ENCODE peak calls at places on chromosomes 13 and 19, in six cellular contexts. One of them, this sample, is unnamed.

GRCh38 chr19:55578761-55579747 is 1.6 kb downstream of the ZNF579 start:
- DNase-seq in HepG2: no peak
- DNase-seq in HCT116: no peak
- DNase-seq in GM12878: no peak
- DNase-seq in WTC11: no peak
- DNase-seq in K562: no peak
- DNase-seq in this sample: no peak

GRCh38 chr13:19845758-19846157 is 17.7 kb downstream of the ZMYM5 start:
- DNase-seq in HepG2: peak
- DNase-seq in HCT116: peak
- DNase-seq in GM12878: no peak
- DNase-seq in WTC11: no peak
- DNase-seq in K562: peak
- DNase-seq in this sample: no peak

GRCh38 chr19:41443813-41444455 is 978 bp downstream of the ERICH4 start:
- DNase-seq in HepG2: no peak
- DNase-seq in HCT116: no peak
- DNase-seq in GM12878: no peak
- DNase-seq in WTC11: no peak
- DNase-seq in K562: peak
- DNase-seq in this sample: no peak

GRCh38 chr13:107079423-107080099 is 511.6 kb upstream of the ARGLU1 start:
- DNase-seq in HepG2: no peak
- DNase-seq in HCT116: no peak
- DNase-seq in GM12878: no peak
- DNase-seq in WTC11: no peak
- DNase-seq in K562: no peak
- DNase-seq in this sample: no peak

GRCh38 chr13:59607780-59608233 is 555.9 kb downstream of the DIAPH3 start:
- DNase-seq in HepG2: no peak
- DNase-seq in HCT116: no peak
- DNase-seq in GM12878: no peak
- DNase-seq in WTC11: no peak
- DNase-seq in K562: no peak
- DNase-seq in this sample: no peak

GRCh38 chr13:23462815-23463559 is 29.5 kb upstream of the SACS start:
- DNase-seq in HepG2: no peak
- DNase-seq in HCT116: no peak
- DNase-seq in GM12878: no peak
- DNase-seq in WTC11: no peak
- DNase-seq in K562: no peak
- DNase-seq in this sample: no peak

GRCh38 chr19:50537306-50537685 is 23.6 kb upstream of the ASPDH start:
- DNase-seq in HepG2: no peak
- DNase-seq in HCT116: no peak
- DNase-seq in GM12878: no peak
- DNase-seq in WTC11: no peak
- DNase-seq in K562: no peak
- DNase-seq in this sample: no peak

GRCh38 chr19:54209058-54209747 is 8.5 kb downstream of the RPS9 start:
- DNase-seq in HepG2: no peak
- DNase-seq in HCT116: no peak
- DNase-seq in GM12878: no peak
- DNase-seq in WTC11: peak
- DNase-seq in K562: no peak
- DNase-seq in this sample: no peak

GRCh38 chr13:19345158-19345557 is 163.5 kb upstream of the TUBA3C start:
- DNase-seq in HepG2: no peak
- DNase-seq in HCT116: no peak
- DNase-seq in GM12878: no peak
- DNase-seq in WTC11: no peak
- DNase-seq in K562: no peak
- DNase-seq in this sample: no peak

GRCh38 chr19:41707871-41708371 is 505 bp upstream of the CEACAM5 start:
- DNase-seq in HepG2: no peak
- DNase-seq in HCT116: no peak
- DNase-seq in GM12878: no peak
- DNase-seq in WTC11: peak
- DNase-seq in K562: no peak
- DNase-seq in this sample: no peak

GRCh38 chr19:5147971-5148793 is 179.3 kb downstream of the KDM4B start:
- DNase-seq in HepG2: no peak
- DNase-seq in HCT116: no peak
- DNase-seq in GM12878: no peak
- DNase-seq in WTC11: peak
- DNase-seq in K562: no peak
- DNase-seq in this sample: no peak

GRCh38 chr13:45623516-45624090 is 8.1 kb upstream of the ERICH6B start:
- DNase-seq in HepG2: peak
- DNase-seq in HCT116: peak
- DNase-seq in GM12878: peak
- DNase-seq in WTC11: no peak
- DNase-seq in K562: peak
- DNase-seq in this sample: no peak

GRCh38 chr13:59679239-59679638 is 484.5 kb downstream of the DIAPH3 start:
- DNase-seq in HepG2: no peak
- DNase-seq in HCT116: no peak
- DNase-seq in GM12878: no peak
- DNase-seq in WTC11: no peak
- DNase-seq in K562: no peak
- DNase-seq in this sample: no peak

GRCh38 chr19:55158848-55159793 is 1.6 kb upstream of the TNNI3 start:
- DNase-seq in HepG2: no peak
- DNase-seq in HCT116: no peak
- DNase-seq in GM12878: no peak
- DNase-seq in WTC11: peak
- DNase-seq in K562: peak
- DNase-seq in this sample: no peak

GRCh38 chr13:81171065-81171647 is 830.2 kb upstream of the SPRY2 start:
- DNase-seq in HepG2: peak
- DNase-seq in HCT116: peak
- DNase-seq in GM12878: no peak
- DNase-seq in WTC11: no peak
- DNase-seq in K562: peak
- DNase-seq in this sample: no peak

GRCh38 chr13:83019986-83020385 is 862.3 kb downstream of the SLITRK1 start:
- DNase-seq in HepG2: no peak
- DNase-seq in HCT116: no peak
- DNase-seq in GM12878: no peak
- DNase-seq in WTC11: no peak
- DNase-seq in K562: no peak
- DNase-seq in this sample: no peak

GRCh38 chr13:111621164-111621563 is 300.7 kb downstream of the TEX29 start:
- DNase-seq in HepG2: no peak
- DNase-seq in HCT116: no peak
- DNase-seq in GM12878: no peak
- DNase-seq in WTC11: no peak
- DNase-seq in K562: no peak
- DNase-seq in this sample: no peak

GRCh38 chr19:35139618-35139943 is 957 bp downstream of the FXYD1 start:
- DNase-seq in HepG2: no peak
- DNase-seq in HCT116: no peak
- DNase-seq in GM12878: no peak
- DNase-seq in WTC11: no peak
- DNase-seq in K562: no peak
- DNase-seq in this sample: no peak

GRCh38 chr13:110428281-110428680 is 121.2 kb downstream of the COL4A2 start:
- DNase-seq in HepG2: no peak
- DNase-seq in HCT116: no peak
- DNase-seq in GM12878: no peak
- DNase-seq in WTC11: no peak
- DNase-seq in K562: peak
- DNase-seq in this sample: no peak

GRCh38 chr13:97017322-97017721 is 23.0 kb upstream of the OXGR1 start:
- DNase-seq in HepG2: no peak
- DNase-seq in HCT116: no peak
- DNase-seq in GM12878: no peak
- DNase-seq in WTC11: no peak
- DNase-seq in K562: no peak
- DNase-seq in this sample: no peak

GRCh38 chr13:105340061-105340606 is 1195.3 kb downstream of the EFNB2 start:
- DNase-seq in HepG2: no peak
- DNase-seq in HCT116: no peak
- DNase-seq in GM12878: no peak
- DNase-seq in WTC11: no peak
- DNase-seq in K562: no peak
- DNase-seq in this sample: no peak

GRCh38 chr13:105334211-105334610 is 1201.3 kb downstream of the EFNB2 start:
- DNase-seq in HepG2: no peak
- DNase-seq in HCT116: no peak
- DNase-seq in GM12878: no peak
- DNase-seq in WTC11: no peak
- DNase-seq in K562: no peak
- DNase-seq in this sample: no peak

GRCh38 chr13:105338773-105339172 is 1196.7 kb downstream of the EFNB2 start:
- DNase-seq in HepG2: no peak
- DNase-seq in HCT116: no peak
- DNase-seq in GM12878: no peak
- DNase-seq in WTC11: no peak
- DNase-seq in K562: no peak
- DNase-seq in this sample: no peak

GRCh38 chr13:105338044-105338443 is 1197.4 kb downstream of the EFNB2 start:
- DNase-seq in HepG2: no peak
- DNase-seq in HCT116: no peak
- DNase-seq in GM12878: no peak
- DNase-seq in WTC11: no peak
- DNase-seq in K562: no peak
- DNase-seq in this sample: no peak

GRCh38 chr13:105336706-105337582 is 1198.5 kb downstream of the EFNB2 start:
- DNase-seq in HepG2: no peak
- DNase-seq in HCT116: no peak
- DNase-seq in GM12878: no peak
- DNase-seq in WTC11: no peak
- DNase-seq in K562: no peak
- DNase-seq in this sample: no peak
- TF ChIP-seq ATF3 in HepG2: no peak
- TF ChIP-seq ATF3 in HCT116: no peak
- TF ChIP-seq ATF3 in GM12878: no peak
- TF ChIP-seq ATF3 in WTC11: no peak
- TF ChIP-seq ATF3 in K562: no peak
- TF ChIP-seq ATF3 in this sample: no peak

GRCh38 chr13:37443538-37443937 is 155.0 kb downstream of the POSTN start:
- DNase-seq in HepG2: no peak
- DNase-seq in HCT116: no peak
- DNase-seq in GM12878: no peak
- DNase-seq in WTC11: no peak
- DNase-seq in K562: no peak
- DNase-seq in this sample: no peak

GRCh38 chr13:37448072-37448471 is 150.5 kb downstream of the POSTN start:
- DNase-seq in HepG2: no peak
- DNase-seq in HCT116: no peak
- DNase-seq in GM12878: no peak
- DNase-seq in WTC11: no peak
- DNase-seq in K562: no peak
- DNase-seq in this sample: no peak

GRCh38 chr13:37442996-37443395 is 155.6 kb downstream of the POSTN start:
- DNase-seq in HepG2: no peak
- DNase-seq in HCT116: no peak
- DNase-seq in GM12878: no peak
- DNase-seq in WTC11: no peak
- DNase-seq in K562: no peak
- DNase-seq in this sample: no peak

GRCh38 chr13:37446503-37446902 is 152.1 kb downstream of the POSTN start:
- DNase-seq in HepG2: no peak
- DNase-seq in HCT116: no peak
- DNase-seq in GM12878: no peak
- DNase-seq in WTC11: no peak
- DNase-seq in K562: no peak
- DNase-seq in this sample: no peak
- TF ChIP-seq ATF3 in HepG2: no peak
- TF ChIP-seq ATF3 in HCT116: no peak
- TF ChIP-seq ATF3 in GM12878: no peak
- TF ChIP-seq ATF3 in WTC11: no peak
- TF ChIP-seq ATF3 in K562: no peak
- TF ChIP-seq ATF3 in this sample: no peak

DNA sequence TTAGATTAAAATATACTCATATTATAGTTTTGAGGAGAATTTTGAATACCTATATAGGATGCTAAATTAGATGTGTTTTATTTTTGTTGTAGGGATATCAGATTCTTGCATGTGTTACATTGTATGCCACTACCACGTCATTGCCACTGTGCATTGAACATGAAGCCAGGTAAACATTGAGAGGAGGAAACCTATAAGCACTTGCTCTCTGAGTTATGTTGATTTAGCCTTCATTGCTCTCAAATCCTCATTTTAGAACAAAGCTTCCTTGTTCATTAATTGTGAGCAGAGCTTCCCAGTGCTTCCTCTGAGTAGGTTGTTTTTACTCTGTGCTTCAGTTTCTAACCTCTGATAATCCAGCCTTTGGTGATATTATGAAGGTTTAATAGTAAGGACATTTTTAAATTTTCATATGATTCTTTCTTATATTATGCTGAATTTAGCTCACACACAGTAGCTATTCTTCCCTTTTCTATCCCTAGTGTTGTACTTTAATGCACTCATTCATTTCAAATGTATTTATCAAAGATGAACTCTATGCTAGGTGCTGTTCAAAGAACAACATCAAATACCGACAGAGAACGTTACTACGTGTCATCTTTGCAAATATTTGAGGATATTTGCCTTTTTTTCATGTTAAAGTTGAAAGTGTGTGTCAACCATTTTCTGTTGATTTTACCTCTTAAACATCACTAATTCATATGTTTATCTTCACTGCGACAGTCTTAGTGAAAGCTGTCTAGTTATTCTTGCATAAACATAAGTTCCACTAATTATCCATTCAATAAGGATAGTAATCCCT is 1448.0 kb upstream of the MIR17HG start:
- DNase-seq in HepG2: peak
- DNase-seq in HCT116: no peak
- DNase-seq in GM12878: no peak
- DNase-seq in WTC11: no peak
- DNase-seq in K562: no peak
- DNase-seq in this sample: no peak
- TF ChIP-seq ATF3 in HepG2: no peak
- TF ChIP-seq ATF3 in HCT116: no peak
- TF ChIP-seq ATF3 in GM12878: no peak
- TF ChIP-seq ATF3 in WTC11: no peak
- TF ChIP-seq ATF3 in K562: no peak
- TF ChIP-seq ATF3 in this sample: no peak

GRCh38 chr19:30649934-30650614 is 277.9 kb downstream of the ZNF536 start:
- DNase-seq in HepG2: peak
- DNase-seq in HCT116: peak
- DNase-seq in GM12878: peak
- DNase-seq in WTC11: peak
- DNase-seq in K562: peak
- DNase-seq in this sample: no peak

GRCh38 chr19:30649149-30649548 is 277.0 kb downstream of the ZNF536 start:
- DNase-seq in HepG2: no peak
- DNase-seq in HCT116: no peak
- DNase-seq in GM12878: no peak
- DNase-seq in WTC11: no peak
- DNase-seq in K562: no peak
- DNase-seq in this sample: no peak

GRCh38 chr19:30647891-30648290 is 275.7 kb downstream of the ZNF536 start:
- DNase-seq in HepG2: no peak
- DNase-seq in HCT116: no peak
- DNase-seq in GM12878: no peak
- DNase-seq in WTC11: no peak
- DNase-seq in K562: no peak
- DNase-seq in this sample: no peak

GRCh38 chr19:30646806-30647205 is 274.6 kb downstream of the ZNF536 start:
- DNase-seq in HepG2: no peak
- DNase-seq in HCT116: no peak
- DNase-seq in GM12878: no peak
- DNase-seq in WTC11: no peak
- DNase-seq in K562: no peak
- DNase-seq in this sample: no peak

GRCh38 chr19:30648321-30648720 is 276.1 kb downstream of the ZNF536 start:
- DNase-seq in HepG2: no peak
- DNase-seq in HCT116: no peak
- DNase-seq in GM12878: no peak
- DNase-seq in WTC11: no peak
- DNase-seq in K562: no peak
- DNase-seq in this sample: no peak
- TF ChIP-seq ATF3 in HepG2: no peak
- TF ChIP-seq ATF3 in HCT116: no peak
- TF ChIP-seq ATF3 in GM12878: no peak
- TF ChIP-seq ATF3 in WTC11: no peak
- TF ChIP-seq ATF3 in K562: no peak
- TF ChIP-seq ATF3 in this sample: no peak